ENCODE peak calls at places on chromosomes 1 and 21, in seven cellular contexts. G is natural killer cell treated with Interleukin-12 subunit alpha and Interleukin-12 subunit beta and Interleukin-15 and Interleukin-18, amount 100 ng/mL, for 72 hours; K is dorsolateral prefrontal cortex; T is adrenal gland; U is NCI-H1417; H is heart left ventricle; F is GM13977. D is an unnamed sample.

GRCh38 chr21:45155910-45156309 is 81.5 kb downstream of the ADARB1 start:
- DNase-seq in G (no peak), K (peak), T (no peak), U (no peak), H (no peak), F (no peak), D (no peak)

GRCh38 chr21:15506086-15506485 is 223.7 kb upstream of the USP25 start:
- DNase-seq in G (no peak), K (no peak), T (no peak), U (no peak), H (no peak), F (no peak), D (no peak)

GRCh38 chr1:47771766-47772165 is 225.4 kb downstream of the TRABD2B start:
- DNase-seq in G (no peak), K (no peak), T (no peak), U (no peak), H (no peak), F (no peak), D (no peak)

GRCh38 chr1:20483833-20484525 is 2.0 kb downstream of the CAMK2N1 start:
- DNase-seq in G (no peak), K (peak), T (peak), U (no peak), H (no peak), F (peak), D (no peak)

GRCh38 chr1:232904566-232904965 is 45.8 kb upstream of the NTPCR start:
- DNase-seq in G (no peak), K (no peak), T (no peak), U (no peak), H (no peak), F (no peak), D (no peak)

GRCh38 chr1:81369814-81370213 is 430.9 kb upstream of the ADGRL2 start:
- DNase-seq in G (no peak), K (no peak), T (no peak), U (no peak), H (no peak), F (no peak), D (no peak)

GRCh38 chr1:171160611-171161354 is 24.3 kb upstream of the FMO2 start:
- DNase-seq in G (no peak), K (no peak), T (no peak), U (no peak), H (no peak), F (no peak), D (no peak)

GRCh38 chr1:84669831-84670230 is 20.4 kb downstream of the SSX2IP start:
- DNase-seq in G (no peak), K (no peak), T (no peak), U (no peak), H (no peak), F (no peak), D (no peak)

GRCh38 chr1:172955161-172955821 is 95.5 kb downstream of the TNFSF18 start:
- DNase-seq in G (no peak), K (no peak), T (no peak), U (no peak), H (no peak), F (no peak), D (no peak)

GRCh38 chr21:14616303-14617039 is 70.4 kb upstream of the SAMSN1 start:
- DNase-seq in G (no peak), K (no peak), T (no peak), U (no peak), H (no peak), F (no peak), D (no peak)

GRCh38 chr1:185608166-185608565 is 126.0 kb upstream of the HMCN1 start:
- DNase-seq in G (no peak), K (no peak), T (no peak), U (no peak), H (no peak), F (no peak), D (no peak)

GRCh38 chr1:230327892-230328284 is 98.2 kb downstream of the PGBD5 start:
- DNase-seq in G (no peak), K (no peak), T (peak), U (no peak), H (no peak), F (peak), D (no peak)

GRCh38 chr1:170590921-170591705 is 59.1 kb downstream of the GORAB start:
- DNase-seq in G (no peak), K (no peak), T (no peak), U (no peak), H (no peak), F (no peak), D (no peak)

GRCh38 chr1:30511563-30512252 is 211.7 kb downstream of the MATN1 start:
- DNase-seq in G (no peak), K (no peak), T (no peak), U (no peak), H (no peak), F (no peak), D (no peak)

D was measured in amygdala.